ENCODE peak calls at places on chromosomes 2 and 18, in four cellular contexts. B is HepG2, G is GM12878, P is K562. E is an unnamed sample.

GRCh38 chr2:215845839-215846586 is 167.3 kb downstream of the MREG start:
- DNase-seq in B (no peak), G (peak), P (no peak), E (no peak)

GRCh38 chr2:9914384-9915065 is 37.0 kb upstream of the GRHL1 start:
- DNase-seq in B (no peak), G (peak), P (peak), E (no peak)

GRCh38 chr2:66696374-66696773 is 261.4 kb downstream of the MEIS1 start:
- DNase-seq in B (no peak), G (no peak), P (no peak), E (no peak)

GRCh38 chr2:186256540-186256939 is 229.5 kb upstream of the ZC3H15 start:
- DNase-seq in B (peak), G (peak), P (no peak), E (no peak)

GRCh38 chr2:210620456-210620855 is 64.1 kb downstream of the CPS1 start:
- DNase-seq in B (no peak), G (no peak), P (no peak), E (peak)

GRCh38 chr2:189651284-189651683 is 10.0 kb upstream of the ASNSD1 start:
- DNase-seq in B (no peak), G (no peak), P (no peak), E (no peak)

GRCh38 chr18:76806301-76806700 is 16.1 kb upstream of the ZNF236 start:
- DNase-seq in B (no peak), G (no peak), P (no peak), E (no peak)

GRCh38 chr2:20576598-20577115 is 74.2 kb downstream of the HS1BP3 start:
- DNase-seq in B (no peak), G (peak), P (no peak), E (no peak)

GRCh38 chr2:129347486-129348217 is 631.8 kb upstream of the RAB6C start:
- DNase-seq in B (no peak), G (peak), P (no peak), E (no peak)

GRCh38 chr2:38174646-38175096 is 98.7 kb upstream of the CYP1B1 start:
- DNase-seq in B (no peak), G (no peak), P (no peak), E (no peak)

GRCh38 chr2:174952607-174953006 is 52.6 kb downstream of the CHN1 start:
- DNase-seq in B (no peak), G (no peak), P (no peak), E (no peak)

GRCh38 chr2:239443666-239444567 is 43.1 kb upstream of the HDAC4 start:
- DNase-seq in B (peak), G (no peak), P (no peak), E (no peak)

GRCh38 chr2:216275890-216276289 is 96.4 kb downstream of the MARCHF4 start:
- DNase-seq in B (no peak), G (no peak), P (no peak), E (no peak)

GRCh38 chr2:195658541-195658890 is 1.5 kb downstream of the SLC39A10 start:
- DNase-seq in B (peak), G (no peak), P (no peak), E (no peak)
- TF ChIP-seq BRCA1 in B (no peak), G (no peak), P (no peak), E (no peak)

GRCh38 chr2:39697480-39697879 is 31.8 kb downstream of the TMEM178A start:
- DNase-seq in B (no peak), G (no peak), P (no peak), E (no peak)

GRCh38 chr2:39701137-39701536 is 35.4 kb downstream of the TMEM178A start:
- DNase-seq in B (no peak), G (no peak), P (no peak), E (no peak)

GRCh38 chr2:39693275-39693674 is 27.6 kb downstream of the TMEM178A start:
- DNase-seq in B (no peak), G (no peak), P (no peak), E (no peak)

GRCh38 chr2:39696838-39697237 is 31.1 kb downstream of the TMEM178A start:
- DNase-seq in B (peak), G (no peak), P (no peak), E (no peak)

DNA sequence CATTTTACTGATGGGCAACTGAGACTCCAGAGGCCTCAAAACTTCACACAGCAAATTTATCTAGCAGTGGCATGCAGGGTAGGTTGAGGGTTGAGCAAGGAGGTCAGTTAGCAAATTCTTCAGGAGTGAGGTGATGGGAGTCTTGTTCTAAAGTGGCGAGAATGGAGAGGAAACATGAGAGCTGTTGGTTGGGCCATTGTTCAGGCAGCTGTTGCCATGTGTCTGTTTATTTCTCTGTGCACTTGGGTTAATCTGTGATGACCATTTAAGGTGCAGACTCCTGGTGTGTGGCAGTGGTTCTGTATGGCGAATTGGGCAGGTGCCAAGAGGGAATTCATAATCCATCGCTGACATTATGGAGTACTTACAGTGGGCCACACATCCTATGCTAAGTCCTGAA is 30.4 kb downstream of the TMEM178A start:
- DNase-seq in B (peak), G (no peak), P (no peak), E (no peak)
- TF ChIP-seq BRCA1 in B (no peak), G (no peak), P (no peak), E (no peak)

GRCh38 chr18:1034971-1035370 is 130.3 kb downstream of the ADCYAP1 start:
- DNase-seq in B (no peak), G (no peak), P (no peak), E (no peak)
- TF ChIP-seq BRCA1 in B (no peak), G (no peak), P (no peak), E (no peak)

GRCh38 chr2:162520959-162521358 is 177.0 kb downstream of the GCA start:
- DNase-seq in B (no peak), G (no peak), P (no peak), E (no peak)

GRCh38 chr2:162524849-162525248 is 180.9 kb downstream of the GCA start:
- DNase-seq in B (no peak), G (no peak), P (no peak), E (no peak)

GRCh38 chr2:162518894-162519293 is 175.0 kb downstream of the GCA start:
- DNase-seq in B (no peak), G (no peak), P (no peak), E (no peak)

GRCh38 chr2:162521871-162522655 is 178.1 kb downstream of the GCA start:
- DNase-seq in B (no peak), G (no peak), P (no peak), E (no peak)

DNA sequence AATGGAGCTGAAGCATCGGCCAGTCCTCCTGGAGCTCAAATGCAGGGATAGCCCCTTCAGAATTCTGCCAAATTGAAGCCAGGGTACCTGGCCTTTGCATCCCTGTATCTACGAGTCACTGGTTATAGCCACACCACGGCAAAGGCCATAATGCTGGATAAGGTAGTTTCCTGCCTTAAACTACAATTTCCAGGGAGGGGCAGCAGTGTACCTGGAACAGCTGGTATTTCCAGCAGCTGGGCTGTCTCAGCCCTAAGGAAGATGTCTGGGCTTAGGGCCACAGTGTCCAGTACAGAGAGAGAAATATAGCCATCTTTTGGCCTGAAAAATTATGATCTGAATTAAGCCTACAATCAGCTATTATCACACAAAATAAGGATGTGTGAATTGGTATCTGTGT is 180.3 kb downstream of the GCA start:
- DNase-seq in B (peak), G (no peak), P (no peak), E (no peak)
- TF ChIP-seq BRCA1 in B (no peak), G (no peak), P (no peak), E (no peak)

DNA sequence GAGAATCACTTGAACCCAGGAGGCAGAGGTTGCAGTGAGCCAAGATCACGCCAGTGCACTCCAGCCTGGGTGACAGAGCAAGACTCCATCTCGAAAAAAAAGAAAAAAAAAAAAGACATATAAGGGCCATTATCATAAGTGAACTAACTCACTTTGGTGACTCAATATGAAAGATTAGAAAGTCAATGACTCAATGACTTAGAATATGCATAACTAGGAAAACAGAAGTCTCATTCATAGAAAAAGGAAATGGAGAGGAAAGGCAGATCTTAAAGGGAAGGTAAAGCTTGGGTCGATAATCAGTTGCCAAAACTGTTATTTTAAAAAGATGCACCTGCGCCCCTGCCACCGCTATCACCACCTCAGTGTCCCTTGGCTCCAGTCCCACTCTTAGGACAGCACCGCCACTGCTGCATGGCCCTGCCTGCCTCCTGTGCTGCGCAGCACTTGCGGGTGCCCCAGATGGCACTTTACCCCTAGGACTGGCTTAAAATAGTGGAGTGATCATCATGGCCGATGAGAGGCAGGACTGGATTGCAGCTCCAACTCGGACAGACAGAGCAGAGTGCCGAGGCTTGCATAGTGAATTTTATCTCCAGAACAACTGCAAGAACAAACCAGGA is 54.7 kb downstream of the INO80D start:
- DNase-seq in B (no peak), G (peak), P (no peak), E (no peak)
- TF ChIP-seq BRCA1 in B (no peak), G (no peak), P (no peak), E (no peak)

DNA sequence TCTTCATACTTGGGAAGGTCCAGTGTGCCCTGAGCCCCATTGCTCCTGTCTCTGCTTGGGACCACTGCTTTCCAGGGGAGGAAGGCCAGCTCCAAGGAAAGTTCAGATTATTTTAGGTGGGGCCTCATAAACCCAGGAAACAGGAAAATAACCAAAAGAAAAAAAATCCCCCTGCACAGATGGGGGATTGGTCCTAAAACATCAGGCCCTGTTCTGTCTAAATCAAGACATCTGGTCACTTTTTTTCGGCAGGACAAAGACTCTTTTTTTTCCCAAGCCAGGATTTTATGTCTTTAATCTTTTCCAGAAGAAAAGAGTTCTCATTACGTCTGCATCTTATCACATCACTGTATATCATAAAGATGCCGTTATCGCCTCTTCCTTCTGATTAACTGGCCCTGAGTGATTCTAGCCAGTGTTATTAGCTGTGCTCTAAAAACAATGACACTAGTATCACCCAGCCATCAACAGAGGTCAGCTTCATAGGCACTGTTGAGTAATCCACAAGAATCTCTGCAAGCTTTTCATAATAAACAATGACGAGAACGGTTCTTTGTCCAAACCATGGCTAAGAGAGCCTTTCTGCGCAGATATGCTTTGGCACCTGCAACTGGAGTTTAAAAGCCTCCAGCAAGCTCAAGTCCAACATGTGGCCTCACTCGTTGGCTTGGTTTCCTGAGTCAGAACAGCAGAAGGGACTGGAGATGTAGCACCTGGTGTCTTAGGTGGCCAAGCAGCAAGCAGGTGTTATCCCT is 138.2 kb downstream of the VAPA start:
- DNase-seq in B (peak), G (no peak), P (no peak), E (no peak)
- TF ChIP-seq BRCA1 in B (no peak), G (no peak), P (no peak), E (no peak)

GRCh38 chr18:53442415-53442783 is 782.1 kb downstream of the MBD2 start:
- DNase-seq in B (no peak), G (no peak), P (no peak), E (no peak)

GRCh38 chr18:53441761-53442414 is 782.6 kb downstream of the MBD2 start:
- DNase-seq in B (no peak), G (no peak), P (no peak), E (no peak)
- TF ChIP-seq BRCA1 in B (no peak), G (no peak), P (no peak), E (no peak)